ENCODE peak calls at places on chromosomes 11 and 22, in four cellular contexts. H, Q, Z and X are unnamed samples.

GRCh38 chr11:75281469-75282095 is 41.0 kb downstream of the TPBGL start:
- DNase-seq in Q (no peak), H (no peak), Z (no peak), X (no peak)

GRCh38 chr22:22937894-22938480 is 50.4 kb downstream of the IGLL5 start:
- DNase-seq in H (no peak), Q (peak), Z (no peak), X (no peak)

GRCh38 chr22:32661296-32661695 is 140.2 kb upstream of the TIMP3 start:
- DNase-seq in H (no peak), Q (no peak), Z (no peak), X (no peak)

GRCh38 chr11:32478277-32478731 is 43.0 kb upstream of the WT1 start:
- DNase-seq in Q (no peak), Z (no peak), H (no peak), X (no peak)

GRCh38 chr11:67436459-67437081 is 912 bp downstream of the PTPRCAP start:
- DNase-seq in Z (no peak), Q (peak), H (no peak), X (peak)

GRCh38 chr11:75667831-75668507 is 869 bp downstream of the MAP6 start:
- DNase-seq in Z (no peak), H (peak), Q (no peak), X (peak)

GRCh38 chr11:100687630-100688395 is 725 bp downstream of the ARHGAP42 start:
- DNase-seq in Z (peak), H (peak), Q (peak), X (peak)

GRCh38 chr22:43031617-43032016 is 16.7 kb upstream of the PACSIN2 start:
- DNase-seq in H (no peak), Z (no peak), Q (no peak), X (no peak)

GRCh38 chr11:3341298-3341697 is 37.6 kb downstream of the ZNF195 start:
- DNase-seq in H (peak), Z (peak), Q (peak), X (peak)

GRCh38 chr22:46374663-46375474 is 39.4 kb downstream of the TRMU start:
- DNase-seq in Z (no peak), Q (no peak), H (no peak), X (no peak)

GRCh38 chr11:86805873-86806310 is 5.5 kb downstream of the PRSS23 start:
- DNase-seq in H (no peak), Q (no peak), Z (no peak), X (no peak)

GRCh38 chr11:2859706-2860037 is 25.9 kb downstream of the CDKN1C start:
- DNase-seq in Z (no peak), Q (no peak), H (no peak), X (no peak)

GRCh38 chr11:120197977-120198376 is 12.9 kb upstream of the OAF start:
- DNase-seq in Q (no peak), H (peak), Z (peak), X (no peak)
- TF ChIP-seq FOXJ3 in Q (no peak), H (no peak), Z (no peak), X (no peak)

DNA sequence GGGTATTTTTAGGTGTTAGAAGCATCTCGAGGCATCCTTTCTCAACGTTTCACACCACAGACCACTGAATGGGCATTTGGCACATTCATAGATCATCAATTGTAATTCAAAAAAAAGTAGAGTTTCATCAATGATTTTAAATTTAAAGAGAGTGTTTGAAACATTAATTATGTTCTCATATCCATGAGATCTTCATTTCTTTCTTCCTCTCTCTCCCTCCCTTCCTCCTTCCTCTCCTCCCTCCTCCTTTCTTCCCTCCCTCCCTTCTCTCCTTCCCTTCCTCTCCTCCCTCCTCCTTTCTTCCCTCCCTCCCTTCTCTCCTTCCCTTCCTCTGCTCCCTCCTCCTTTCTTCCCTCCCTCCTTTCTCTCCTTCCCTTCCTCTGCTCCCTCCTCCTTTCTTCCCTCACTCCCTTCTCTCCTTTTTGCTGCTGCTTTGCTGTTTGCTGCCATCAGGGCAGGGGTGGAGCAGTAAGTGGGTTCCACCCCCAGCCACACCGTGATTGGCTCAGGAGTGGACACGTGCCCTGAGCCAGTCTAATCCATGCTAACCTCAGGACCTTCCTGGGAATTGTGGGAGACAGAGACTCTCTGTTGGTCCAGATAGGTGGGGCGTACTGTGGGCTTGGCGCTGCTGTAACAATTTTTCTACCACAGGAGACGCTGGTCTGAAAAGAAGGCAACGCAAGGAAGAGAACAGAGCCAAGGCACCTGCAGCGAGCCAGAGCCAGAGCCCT is 33.8 kb upstream of the APOBEC3A start:
- DNase-seq in Q (peak), Z (peak), H (peak), X (no peak)
- TF ChIP-seq CTCF in Q (peak), Z (peak), H (peak), X (no peak)

DNA sequence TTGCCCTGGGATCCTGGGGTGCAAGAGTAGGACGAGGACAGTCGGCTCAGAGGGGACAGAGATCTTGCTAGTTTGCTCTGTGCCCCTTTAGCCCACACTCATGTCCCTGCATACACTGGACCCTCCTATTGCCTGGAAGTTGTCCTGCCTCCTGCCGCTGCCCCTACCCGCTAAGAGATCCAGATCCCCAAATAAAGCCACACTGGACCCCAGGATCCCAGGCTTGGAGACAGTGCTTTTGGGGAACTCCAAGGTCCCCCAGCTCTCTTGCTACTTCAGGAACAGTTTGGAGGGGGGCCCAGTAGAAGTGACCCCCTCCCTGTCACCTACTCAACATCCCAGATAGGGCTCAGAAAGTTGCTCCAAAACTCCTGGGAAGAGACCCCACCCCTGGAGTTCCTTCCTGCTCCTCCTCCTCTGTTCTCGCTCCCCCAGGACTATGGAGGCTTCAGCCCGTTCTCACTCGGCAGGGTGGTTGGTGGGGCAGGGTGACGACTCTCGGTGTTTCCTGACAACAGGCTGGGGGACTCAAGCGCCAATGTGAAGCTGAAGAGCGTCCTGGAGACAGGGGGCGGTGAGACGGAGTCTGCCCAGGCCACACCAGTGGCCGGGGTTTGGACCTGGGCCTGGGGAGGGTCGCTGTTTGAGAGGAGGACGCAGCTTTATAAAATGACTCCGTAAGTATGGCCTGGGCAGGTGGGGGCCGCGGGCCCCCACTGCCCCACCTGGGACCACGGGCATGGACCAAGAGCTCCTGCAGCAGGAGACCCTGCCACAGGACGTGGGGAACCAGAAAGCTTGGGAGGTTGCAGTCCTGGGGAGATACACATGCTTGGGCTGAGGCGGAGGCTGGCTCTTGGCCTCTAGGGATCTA is 19.2 kb upstream of the TUB start:
- DNase-seq in H (no peak), Z (no peak), Q (no peak), X (no peak)
- TF ChIP-seq MAX in H (no peak), Z (no peak), Q (no peak), X (no peak)

GRCh38 chr11:130467116-130467990 is 18.9 kb downstream of the ADAMTS15 start:
- DNase-seq in Z (no peak), H (no peak), Q (no peak), X (no peak)
- TF ChIP-seq FOXJ3 in Z (no peak), H (no peak), Q (no peak), X (no peak)

GRCh38 chr11:60169264-60169915 is 13.5 kb downstream of the MS4A6A start:
- DNase-seq in Q (no peak), Z (peak), H (no peak), X (peak)
- TF ChIP-seq CTCF in Q (peak), Z (peak), H (peak), X (no peak)

GRCh38 chr22:45144928-45145327 is 18.8 kb upstream of the NUP50 start:
- DNase-seq in Z (no peak), Q (no peak), H (no peak), X (no peak)

GRCh38 chr22:45136594-45136993 is 27.1 kb upstream of the NUP50 start:
- DNase-seq in H (no peak), Q (no peak), Z (no peak), X (no peak)

GRCh38 chr22:45139693-45140092 is 24.0 kb upstream of the NUP50 start:
- DNase-seq in Z (no peak), Q (no peak), H (no peak), X (no peak)

GRCh38 chr22:45142376-45142775 is 21.3 kb upstream of the NUP50 start:
- DNase-seq in Q (no peak), H (no peak), Z (no peak), X (no peak)
- TF ChIP-seq MAX in Q (no peak), H (no peak), Z (no peak), X (no peak)

DNA sequence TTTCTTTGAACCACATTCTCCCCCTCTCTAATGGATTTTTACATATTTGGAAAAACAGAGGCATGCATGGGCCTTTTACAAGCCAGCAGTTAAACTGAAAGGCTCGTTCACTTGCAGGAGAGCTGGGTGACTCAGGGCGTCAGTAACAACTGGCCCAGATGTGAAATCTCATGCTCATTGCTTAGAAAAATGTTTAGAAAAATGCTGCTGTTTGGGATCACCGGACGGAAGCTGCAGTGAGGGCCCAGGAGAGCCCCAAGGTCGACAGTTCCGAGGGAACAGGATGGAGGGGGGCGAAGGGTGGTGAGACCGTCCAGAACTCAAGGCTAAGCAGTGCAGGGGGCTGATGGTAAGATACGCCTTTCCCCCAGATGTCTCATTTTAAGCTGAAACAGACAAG is 41.7 kb upstream of the SMTN start:
- DNase-seq in Z (peak), H (no peak), Q (no peak), X (no peak)
- TF ChIP-seq FOXJ3 in Z (no peak), H (no peak), Q (no peak), X (no peak)

GRCh38 chr11:34667810-34668582 is 47.1 kb downstream of the EHF start:
- DNase-seq in Z (peak), Q (no peak), H (no peak), X (no peak)
- TF ChIP-seq CTCF in Z (no peak), Q (no peak), H (no peak), X (no peak)

DNA sequence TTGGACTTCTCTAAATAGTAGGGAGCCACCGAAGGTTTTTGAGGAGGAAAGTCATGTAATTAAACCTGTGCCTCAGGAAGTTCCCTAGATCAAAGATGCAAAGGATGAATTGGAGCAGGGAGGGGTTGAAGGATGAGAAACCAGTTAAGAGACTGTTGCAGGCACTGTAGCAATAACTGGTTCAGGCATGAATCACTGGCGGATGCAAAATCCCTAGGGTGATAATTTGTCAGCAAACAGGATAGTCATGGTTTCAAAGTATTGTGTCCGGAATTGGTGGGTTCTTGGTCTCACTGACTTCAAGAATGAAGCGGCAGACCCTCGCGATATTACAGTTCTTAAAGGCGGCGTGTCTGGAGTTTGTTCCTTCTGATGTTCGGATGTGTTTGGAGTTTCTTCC is 19.9 kb downstream of the TRIOBP start:
- DNase-seq in H (no peak), Z (no peak), Q (no peak), X (no peak)
- TF ChIP-seq MAX in H (no peak), Z (no peak), Q (no peak), X (no peak)